ENCODE peak calls at places on chromosomes 16 and 17, in six cellular contexts. R is GM23248, X is SJSA1, Z is C1 segment of cervical spinal cord, P is B cell, Q is T-helper 17 cell. O is an unnamed sample.
A peak's percentile ranks its signal among the peaks of the same experiment; 100 is the strongest.

GRCh38 chr16:2507052-2507678 is 6.6 kb upstream of the ATP6V0C start:
- DNase-seq in R (no peak), X (no peak), P (peak; percentile 92), Q (no peak), Z (no peak), O (no peak)

GRCh38 chr17:42922335-42922734 is 21.7 kb downstream of the G6PC1 start:
- DNase-seq in X (no peak), Z (no peak), P (no peak), Q (no peak), R (no peak), O (no peak)

GRCh38 chr16:77064037-77064436 is 127.0 kb upstream of the MON1B start:
- DNase-seq in Z (no peak), X (no peak), R (no peak), P (no peak), Q (no peak), O (no peak)

GRCh38 chr16:72832640-72833039 is 215.3 kb downstream of the ZFHX3 start:
- DNase-seq in R (peak; percentile 79), X (peak; percentile 75), P (peak; percentile 72), Q (peak; percentile 37), Z (no peak), O (peak; percentile 82)

GRCh38 chr17:67689534-67690177 is 28.1 kb upstream of the NOL11 start:
- DNase-seq in X (peak; percentile 41), P (peak; percentile 56), Z (no peak), R (peak; percentile 79), Q (no peak), O (peak; percentile 76)

GRCh38 chr17:74527756-74528155 is 3.5 kb downstream of the CD300LB start:
- DNase-seq in P (no peak), X (no peak), Q (no peak), R (no peak), Z (no peak), O (no peak)

GRCh38 chr16:89288966-89289365 is 71.5 kb downstream of the ZNF778 start:
- DNase-seq in P (no peak), Q (no peak), Z (no peak), X (no peak), R (no peak), O (no peak)

GRCh38 chr17:7914771-7915610 is 1.1 kb downstream of the RNF227 start:
- DNase-seq in R (peak; percentile 67), P (no peak), Z (no peak), Q (no peak), X (no peak), O (peak; percentile 78)

GRCh38 chr17:14776791-14777190 is 475.9 kb downstream of the HS3ST3B1 start:
- DNase-seq in Q (no peak), P (no peak), Z (no peak), X (no peak), R (peak; percentile 34), O (no peak)

GRCh38 chr17:53749178-53749577 is 73.5 kb upstream of the KIF2B start:
- DNase-seq in Z (no peak), P (no peak), R (peak; percentile 10), Q (no peak), X (no peak), O (peak; percentile 47)

GRCh38 chr16:9257843-9258242 is 166.4 kb downstream of the HAPSTR1 start:
- DNase-seq in P (no peak), Q (no peak), Z (no peak), X (no peak), R (no peak), O (no peak)

GRCh38 chr16:74605332-74605731 is 1.6 kb downstream of the GLG1 start:
- DNase-seq in X (no peak), P (no peak), Q (no peak), R (peak; percentile 26), Z (no peak), O (no peak)

GRCh38 chr17:10769840-10770239 is 34.1 kb downstream of the TMEM238L start:
- DNase-seq in Z (no peak), X (no peak), R (no peak), Q (no peak), P (no peak), O (no peak)

GRCh38 chr16:30523768-30524574 is 2.4 kb downstream of the ZNF768 start:
- DNase-seq in R (no peak), Z (no peak), P (no peak), Q (no peak), X (no peak), O (peak; percentile 51)

O was measured in fibroblast of mammary gland.